ENCODE peak calls at places on chromosomes 16 and 17, in six cellular contexts. G is NCI-H748 treated with DMSO at 0.1 percent for 48 hours; E is iris pigment epithelial cell; K is esophagus squamous epithelium; I is naive thymus-derived CD8-positive, alpha-beta T cell; P is T-helper 1 cell. W is an unnamed sample.

GRCh38 chr16:71930013-71930563 is 34.8 kb downstream of the IST1 start:
- DNase-seq in K (no peak), P (no peak), I (no peak), G (no peak), E (no peak), W (no peak)

GRCh38 chr17:35117984-35118383 is 1.7 kb downstream of the RAD51D start:
- DNase-seq in K (no peak), E (peak), G (no peak), P (peak), I (peak), W (no peak)

GRCh38 chr17:51279183-51279582 is 18.8 kb downstream of the UTP18 start:
- DNase-seq in G (no peak), I (no peak), E (no peak), K (no peak), P (no peak), W (no peak)

GRCh38 chr16:67445441-67445912 is 14.6 kb downstream of the HSD11B2 start:
- DNase-seq in K (no peak), G (no peak), P (no peak), E (no peak), I (no peak), W (no peak)

GRCh38 chr16:57736419-57737281 is 1.1 kb downstream of the KATNB1 start:
- DNase-seq in P (peak), K (no peak), I (peak), G (no peak), E (peak), W (no peak)

GRCh38 chr16:74107795-74108610 is 188.6 kb upstream of the PSMD7 start:
- DNase-seq in P (peak), K (no peak), E (peak), I (peak), G (peak), W (no peak)

GRCh38 chr16:87653234-87653633 is 50.9 kb downstream of the JPH3 start:
- DNase-seq in P (no peak), K (no peak), G (no peak), I (no peak), E (peak), W (no peak)

GRCh38 chr16:11967195-11967911 is 2.3 kb downstream of the TNFRSF17 start:
- DNase-seq in G (no peak), I (no peak), P (no peak), K (no peak), E (no peak), W (no peak)

GRCh38 chr17:67974598-67975066 is 21.6 kb downstream of the C17orf58 start:
- DNase-seq in E (no peak), G (no peak), I (no peak), P (no peak), K (no peak), W (no peak)

GRCh38 chr16:50265260-50265659 is 1.1 kb upstream of the ADCY7 start:
- DNase-seq in K (no peak), P (peak), G (no peak), I (peak), E (no peak), W (no peak)

GRCh38 chr17:18038149-18038850 is 668 bp downstream of the ATPAF2 start:
- DNase-seq in P (no peak), E (peak), G (no peak), I (no peak), K (no peak), W (no peak)